ENCODE peak calls at places on chromosomes 6 and 20, in ten cellular contexts. K is neural crest cell; A is activated naive CD8-positive, alpha-beta T cell treated with anti-CD3 and anti-CD28 coated beads, Interleukin-2, amount 50 U/mL, for 16 hours; X is NCI-H1105; G is naive thymus-derived CD4-positive, alpha-beta T cell; M is CD8-positive, alpha-beta memory T cell; F is NCI-H1417 treated with DMSO at 0.1 percent for 48 hours; S is tibial artery; I is activated naive CD4-positive, alpha-beta T cell treated with anti-CD3 and anti-CD28 coated beads, Interleukin-2, amount 50 U/mL, for 16 hours; O is activated CD8-positive, alpha-beta memory T cell treated with anti-CD3 and anti-CD28 coated beads, Interleukin-2, amount 10 ng/mL, durations not matched to agents 7 days and 5 days. B is an unnamed sample.

GRCh38 chr20:19501476-19502115 is 256.5 kb upstream of the RIN2 start:
- DNase-seq in S (no peak), K (no peak), M (no peak), A (no peak), G (no peak), F (no peak), X (no peak), I (no peak), O (no peak), B (no peak)

GRCh38 chr6:106512048-106512957 is 117.0 kb downstream of the RTN4IP1 start:
- DNase-seq in M (peak; percentile 83), S (peak; percentile 47), A (peak; percentile 49), F (no peak), O (peak; percentile 89), K (peak; percentile 26), X (peak; percentile 3), G (peak; percentile 82), I (peak; percentile 76), B (peak; percentile 71)

GRCh38 chr6:142301421-142302391 is at the start of gene ADGRG6:
- DNase-seq in A (peak; percentile 9), I (peak; percentile 54), K (peak; percentile 38), O (peak; percentile 45), X (peak; percentile 27), M (peak; percentile 45), S (no peak), F (no peak), G (peak; percentile 47), B (no peak)

GRCh38 chr20:41232971-41233926 is 84.3 kb downstream of the ZHX3 start:
- DNase-seq in G (no peak), O (no peak), X (no peak), M (no peak), F (no peak), K (no peak), I (no peak), A (no peak), S (no peak), B (peak; percentile 69)

GRCh38 chr6:132713355-132714134 is at the start of gene VNN1:
- DNase-seq in M (no peak), I (no peak), O (no peak), F (no peak), G (no peak), X (no peak), A (no peak), S (peak; percentile 60), K (no peak), B (no peak)

GRCh38 chr20:47338131-47338628 is 18.3 kb downstream of the ZMYND8 start:
- DNase-seq in M (no peak), X (no peak), G (no peak), A (no peak), I (no peak), S (no peak), O (no peak), F (no peak), K (no peak), B (no peak)

GRCh38 chr6:33118525-33119123 is 42.8 kb downstream of the HLA-DPB1 start:
- DNase-seq in S (no peak), O (no peak), I (no peak), A (no peak), M (peak; percentile 60), K (no peak), F (peak; percentile 30), X (peak; percentile 51), G (peak; percentile 75), B (peak; percentile 35)

GRCh38 chr20:45545754-45546453 is 1.3 kb downstream of the EPPIN start:
- DNase-seq in F (no peak), M (no peak), O (no peak), G (no peak), X (peak; percentile 19), S (no peak), K (no peak), I (no peak), A (no peak), B (no peak)

GRCh38 chr20:51258582-51259175 is 235.8 kb upstream of the KCNG1 start:
- DNase-seq in I (no peak), F (no peak), X (no peak), S (no peak), G (no peak), K (no peak), O (no peak), M (no peak), A (no peak), B (no peak)

GRCh38 chr6:166997768-166998255 is 1.4 kb upstream of the CEP43 start:
- DNase-seq in F (no peak), X (peak; percentile 41), I (peak; percentile 36), S (peak; percentile 28), G (peak; percentile 35), K (peak; percentile 48), A (no peak), M (peak; percentile 14), O (peak; percentile 74), B (peak; percentile 80)

GRCh38 chr6:946546-946945 is 253.6 kb upstream of the EXOC2 start:
- DNase-seq in K (no peak), F (no peak), G (no peak), M (no peak), O (no peak), X (no peak), I (no peak), A (no peak), S (no peak), B (no peak)

GRCh38 chr6:144307880-144308279 is 22.7 kb downstream of the UTRN start:
- DNase-seq in G (no peak), F (no peak), I (no peak), O (no peak), X (no peak), S (no peak), M (no peak), K (no peak), A (no peak), B (no peak)

GRCh38 chr6:134466751-134467525 is 149.0 kb upstream of the SGK1 start:
- DNase-seq in S (no peak), G (no peak), A (no peak), X (no peak), I (no peak), K (no peak), F (no peak), M (no peak), O (no peak), B (peak; percentile 22)

GRCh38 chr6:815348-815738 is 122.4 kb upstream of the EXOC2 start:
- DNase-seq in X (no peak), I (no peak), S (no peak), A (no peak), G (no peak), F (no peak), K (no peak), O (no peak), M (no peak), B (no peak)

GRCh38 chr6:12391472-12391871 is 101.3 kb downstream of the EDN1 start:
- DNase-seq in A (no peak), X (no peak), S (no peak), G (no peak), M (no peak), F (no peak), I (no peak), K (no peak), O (no peak), B (no peak)

GRCh38 chr20:46826343-46826984 is 68.2 kb upstream of the EYA2 start:
- DNase-seq in G (no peak), S (no peak), M (no peak), F (no peak), O (no peak), I (no peak), K (no peak), X (no peak), A (no peak), B (no peak)

GRCh38 chr20:63106108-63106764 is 99.5 kb upstream of the BHLHE23 start:
- DNase-seq in S (peak; percentile 58), A (no peak), X (no peak), I (no peak), K (no peak), M (no peak), G (no peak), F (no peak), O (no peak), B (no peak)

GRCh38 chr20:38789503-38790209 is 15.8 kb upstream of the PPP1R16B start:
- DNase-seq in I (no peak), M (no peak), F (no peak), X (no peak), G (no peak), K (no peak), A (no peak), S (no peak), O (no peak), B (no peak)

GRCh38 chr6:110491644-110492317 is 15.4 kb upstream of the SLC22A16 start:
- DNase-seq in X (no peak), I (no peak), F (no peak), G (no peak), M (no peak), K (no peak), S (no peak), A (no peak), O (peak; percentile 33), B (no peak)

GRCh38 chr6:136446145-136446544 is 104.1 kb downstream of the MAP7 start:
- DNase-seq in K (no peak), S (no peak), G (no peak), F (no peak), M (no peak), X (no peak), O (no peak), I (no peak), A (no peak), B (no peak)

GRCh38 chr6:149271348-149272340 is 45.9 kb upstream of the TAB2 start:
- DNase-seq in O (peak; percentile 74), K (no peak), I (peak; percentile 57), A (peak; percentile 55), F (no peak), M (peak; percentile 59), X (no peak), G (peak; percentile 24), S (peak; percentile 28), B (no peak)

GRCh38 chr20:47252879-47253307 is 103.6 kb downstream of the ZMYND8 start:
- DNase-seq in X (no peak), K (no peak), S (no peak), M (no peak), O (no peak), I (no peak), G (no peak), F (no peak), A (no peak), B (no peak)

GRCh38 chr6:148343028-148343374 is 363 bp downstream of the SASH1 start:
- DNase-seq in K (no peak), O (no peak), F (no peak), I (no peak), A (no peak), S (no peak), X (no peak), M (no peak), G (no peak), B (no peak)

GRCh38 chr6:113734886-113735481 is 122.2 kb upstream of the MARCKS start:
- DNase-seq in I (no peak), K (no peak), F (no peak), X (no peak), A (no peak), S (no peak), O (no peak), M (no peak), G (no peak), B (no peak)

GRCh38 chr20:23661002-23661429 is 23.3 kb upstream of the CST3 start:
- DNase-seq in G (no peak), F (no peak), A (no peak), X (no peak), S (no peak), K (no peak), M (no peak), O (no peak), I (no peak), B (no peak)

GRCh38 chr6:36938536-36938935 is 16.0 kb upstream of the PI16 start:
- DNase-seq in A (no peak), O (no peak), K (no peak), G (no peak), X (no peak), S (no peak), I (no peak), F (no peak), M (no peak), B (no peak)

GRCh38 chr6:107318100-107318736 is 141.1 kb downstream of the PDSS2 start:
- DNase-seq in O (peak; percentile 61), K (peak; percentile 23), X (peak; percentile 44), S (peak; percentile 35), A (no peak), I (no peak), G (peak; percentile 2), F (peak; percentile 29), M (no peak), B (peak; percentile 70)

GRCh38 chr6:56642366-56643261 is at the start of gene DST:
- DNase-seq in M (no peak), X (no peak), K (no peak), O (no peak), G (no peak), A (no peak), S (peak; percentile 45), F (no peak), I (no peak), B (peak; percentile 55)

B was measured in dermis microvascular lymphatic vessel endothelial cell.